ENCODE peak calls at places on chromosomes 16 and 17, in five cellular contexts. Z, U, C, R and J are unnamed samples.

GRCh38 chr16:69187387-69187890 is 475 bp downstream of the SNTB2 start:
- DNase-seq in R (peak), Z (peak), C (peak), U (no peak), J (peak)

GRCh38 chr16:46950009-46950408 is 23.5 kb downstream of the DNAJA2 start:
- DNase-seq in Z (no peak), R (no peak), C (no peak), U (no peak), J (no peak)

GRCh38 chr17:71176315-71176714 is 944.5 kb upstream of the SOX9 start:
- DNase-seq in R (no peak), Z (no peak), U (no peak), C (no peak), J (no peak)

GRCh38 chr17:79573196-79573929 is 37.5 kb downstream of the RBFOX3 start:
- DNase-seq in U (no peak), Z (no peak), R (no peak), C (no peak), J (no peak)

GRCh38 chr17:4249452-4250029 is 14.2 kb downstream of the ANKFY1 start:
- DNase-seq in C (no peak), R (no peak), Z (no peak), U (no peak), J (no peak)

GRCh38 chr17:40699880-40700279 is 3.7 kb downstream of the KRT24 start:
- DNase-seq in C (no peak), Z (no peak), R (no peak), U (no peak), J (no peak)

GRCh38 chr17:12094336-12094735 is 73.7 kb downstream of the MAP2K4 start:
- DNase-seq in U (no peak), Z (no peak), C (no peak), R (no peak), J (no peak)

GRCh38 chr17:79223471-79223870 is 148.8 kb downstream of the ENGASE start:
- DNase-seq in C (no peak), R (no peak), U (no peak), Z (no peak), J (no peak)

GRCh38 chr16:86889974-86890373 is 311.6 kb downstream of the FOXL1 start:
- DNase-seq in R (no peak), C (no peak), U (no peak), Z (no peak), J (no peak)

GRCh38 chr17:74299618-74300009 is 25.6 kb downstream of the DNAI2 start:
- DNase-seq in R (no peak), C (no peak), U (no peak), Z (no peak), J (no peak)

GRCh38 chr17:49337900-49338299 is 24.1 kb downstream of the ZNF652 start:
- DNase-seq in U (no peak), Z (no peak), R (no peak), C (no peak), J (no peak)

GRCh38 chr16:66134875-66135274 is 231.6 kb upstream of the CDH5 start:
- DNase-seq in R (no peak), C (no peak), U (no peak), Z (no peak), J (no peak)

GRCh38 chr16:4365014-4365406 is 6.6 kb upstream of the VASN start:
- DNase-seq in C (no peak), U (no peak), R (no peak), Z (no peak), J (no peak)

GRCh38 chr17:47905221-47905733 is 9.2 kb downstream of the SP2 start:
- DNase-seq in Z (no peak), U (peak), R (peak), C (no peak), J (no peak)

GRCh38 chr16:4976079-4976478 is 17.9 kb downstream of the SEC14L5 start:
- DNase-seq in U (no peak), C (no peak), Z (no peak), R (no peak), J (no peak)

GRCh38 chr17:73952498-73953205 is 250.8 kb upstream of the RPL38 start:
- DNase-seq in U (no peak), C (peak), R (no peak), Z (peak), J (no peak)

GRCh38 chr16:20359997-20360396 is 7.5 kb upstream of the UMOD start:
- DNase-seq in C (peak), U (no peak), Z (no peak), R (no peak), J (no peak)
- TF ChIP-seq CTCF in C (peak), U (no peak), Z (peak), R (no peak), J (no peak)

GRCh38 chr17:28335201-28335958 is at the start of the genes IFT20 and TNFAIP1:
- DNase-seq in C (peak), Z (peak), R (peak), U (peak), J (peak)
- TF ChIP-seq CTCF in C (no peak), Z (no peak), R (no peak), U (no peak), J (no peak)

GRCh38 chr16:3094289-3095027 is 4.6 kb downstream of the ZSCAN10 start:
- DNase-seq in C (peak), Z (no peak), R (no peak), U (no peak), J (no peak)

GRCh38 chr16:3098459-3099394 is at the start of gene ZSCAN10:
- DNase-seq in C (no peak), U (no peak), Z (no peak), R (no peak), J (no peak)

GRCh38 chr16:3096362-3096761 is 2.7 kb downstream of the ZSCAN10 start:
- DNase-seq in Z (no peak), R (no peak), C (no peak), U (no peak), J (no peak)

GRCh38 chr16:3097266-3097665 is 1.8 kb downstream of the ZSCAN10 start:
- DNase-seq in C (no peak), R (no peak), U (no peak), Z (no peak), J (no peak)

DNA sequence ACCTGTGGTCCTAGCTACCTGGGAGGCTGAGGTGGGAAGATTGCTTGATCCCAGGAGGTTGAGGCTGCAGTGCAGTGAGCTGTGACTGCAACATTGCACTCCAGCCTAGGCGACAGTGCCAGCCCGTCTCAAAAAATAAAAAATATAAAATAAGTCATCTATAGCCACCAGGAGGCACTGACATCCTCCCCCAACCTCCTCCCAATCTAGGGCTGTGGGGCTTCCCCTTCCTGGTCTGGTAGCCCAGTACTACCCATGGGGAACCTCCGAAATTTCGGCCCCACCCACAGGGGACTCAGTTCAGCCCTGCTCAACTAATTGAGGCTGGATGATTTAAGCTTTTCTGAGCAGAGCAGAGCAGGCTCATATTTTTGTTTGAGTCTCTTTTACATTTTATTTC is 3.2 kb downstream of the ZSCAN10 start:
- DNase-seq in R (no peak), C (no peak), Z (no peak), U (no peak), J (no peak)
- TF ChIP-seq CTCF in R (no peak), C (peak), Z (peak), U (peak), J (no peak)

DNA sequence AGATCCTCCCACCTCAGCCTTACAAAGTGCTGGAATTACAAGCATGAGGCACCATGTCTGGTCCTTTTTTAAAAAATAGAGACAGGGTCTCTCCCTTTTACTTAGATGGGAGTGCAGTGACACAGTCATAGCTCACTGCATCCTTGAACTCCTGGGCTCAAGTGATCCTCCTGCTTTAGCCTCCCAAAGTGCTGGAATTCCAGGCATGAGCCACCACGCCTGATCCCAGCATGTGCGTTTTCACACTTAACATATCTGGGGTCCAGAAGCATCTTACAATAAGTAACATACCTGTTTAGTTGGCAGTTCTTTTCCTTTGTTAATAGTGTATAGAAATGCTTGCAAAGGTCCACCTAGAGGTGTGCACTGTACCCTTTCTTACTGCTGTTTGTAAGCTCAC is 221.7 kb downstream of the RPTOR start:
- DNase-seq in Z (no peak), R (no peak), C (no peak), U (no peak), J (no peak)
- TF ChIP-seq CTCF in Z (no peak), R (no peak), C (no peak), U (no peak), J (no peak)